ENCODE peak calls at places on chromosomes 1 and 21, in five cellular contexts. One of them, this sample, is unnamed.

GRCh38 chr1:47875831-47876586 is 121.2 kb downstream of the TRABD2B start:
- DNase-seq in amygdala: no peak
- DNase-seq in stimulated activated CD4-positive, alpha-beta T cell treated with anti-CD3 and anti-CD28 coated beads, Interleukin-2, amount 100 ng/mL, for 48 hours: no peak
- DNase-seq in substantia nigra: no peak
- DNase-seq in H54: no peak
- DNase-seq in this sample: no peak

GRCh38 chr1:177948336-177948972 is 21.4 kb downstream of the SEC16B start:
- DNase-seq in amygdala: peak
- DNase-seq in stimulated activated CD4-positive, alpha-beta T cell treated with anti-CD3 and anti-CD28 coated beads, Interleukin-2, amount 100 ng/mL, for 48 hours: peak
- DNase-seq in substantia nigra: peak
- DNase-seq in H54: peak
- DNase-seq in this sample: no peak

GRCh38 chr21:20882462-20883415 is 115.5 kb upstream of the NCAM2 start:
- DNase-seq in amygdala: peak
- DNase-seq in stimulated activated CD4-positive, alpha-beta T cell treated with anti-CD3 and anti-CD28 coated beads, Interleukin-2, amount 100 ng/mL, for 48 hours: peak
- DNase-seq in substantia nigra: peak
- DNase-seq in H54: no peak
- DNase-seq in this sample: no peak

GRCh38 chr1:213511173-213511572 is 460.1 kb downstream of the RPS6KC1 start:
- DNase-seq in amygdala: no peak
- DNase-seq in stimulated activated CD4-positive, alpha-beta T cell treated with anti-CD3 and anti-CD28 coated beads, Interleukin-2, amount 100 ng/mL, for 48 hours: no peak
- DNase-seq in substantia nigra: no peak
- DNase-seq in H54: no peak
- DNase-seq in this sample: no peak

GRCh38 chr1:244322181-244322580 is 129.5 kb downstream of the ADSS2 start:
- DNase-seq in amygdala: no peak
- DNase-seq in stimulated activated CD4-positive, alpha-beta T cell treated with anti-CD3 and anti-CD28 coated beads, Interleukin-2, amount 100 ng/mL, for 48 hours: no peak
- DNase-seq in substantia nigra: no peak
- DNase-seq in H54: no peak
- DNase-seq in this sample: no peak

GRCh38 chr1:18294437-18295176 is 186.1 kb upstream of the KLHDC7A start:
- DNase-seq in amygdala: no peak
- DNase-seq in stimulated activated CD4-positive, alpha-beta T cell treated with anti-CD3 and anti-CD28 coated beads, Interleukin-2, amount 100 ng/mL, for 48 hours: no peak
- DNase-seq in substantia nigra: no peak
- DNase-seq in H54: no peak
- DNase-seq in this sample: no peak

GRCh38 chr1:158028956-158029355 is 35.5 kb downstream of the KIRREL1 start:
- DNase-seq in amygdala: no peak
- DNase-seq in stimulated activated CD4-positive, alpha-beta T cell treated with anti-CD3 and anti-CD28 coated beads, Interleukin-2, amount 100 ng/mL, for 48 hours: no peak
- DNase-seq in substantia nigra: no peak
- DNase-seq in H54: no peak
- DNase-seq in this sample: no peak

GRCh38 chr1:59691261-59691660 is 123.5 kb upstream of the HOOK1 start:
- DNase-seq in amygdala: no peak
- DNase-seq in stimulated activated CD4-positive, alpha-beta T cell treated with anti-CD3 and anti-CD28 coated beads, Interleukin-2, amount 100 ng/mL, for 48 hours: no peak
- DNase-seq in substantia nigra: no peak
- DNase-seq in H54: no peak
- DNase-seq in this sample: no peak

GRCh38 chr21:45258476-45258875 is 29.2 kb downstream of the POFUT2 start:
- DNase-seq in amygdala: no peak
- DNase-seq in stimulated activated CD4-positive, alpha-beta T cell treated with anti-CD3 and anti-CD28 coated beads, Interleukin-2, amount 100 ng/mL, for 48 hours: no peak
- DNase-seq in substantia nigra: no peak
- DNase-seq in H54: no peak
- DNase-seq in this sample: no peak

GRCh38 chr1:167219194-167219593 is 1.5 kb upstream of the POU2F1 start:
- DNase-seq in amygdala: no peak
- DNase-seq in stimulated activated CD4-positive, alpha-beta T cell treated with anti-CD3 and anti-CD28 coated beads, Interleukin-2, amount 100 ng/mL, for 48 hours: no peak
- DNase-seq in substantia nigra: no peak
- DNase-seq in H54: no peak
- DNase-seq in this sample: no peak

GRCh38 chr1:32273389-32274208 is 18.3 kb upstream of the HDAC1 start:
- DNase-seq in amygdala: no peak
- DNase-seq in stimulated activated CD4-positive, alpha-beta T cell treated with anti-CD3 and anti-CD28 coated beads, Interleukin-2, amount 100 ng/mL, for 48 hours: peak
- DNase-seq in substantia nigra: no peak
- DNase-seq in H54: no peak
- DNase-seq in this sample: no peak

GRCh38 chr1:43373034-43373940 is 5.5 kb upstream of the ELOVL1 start:
- DNase-seq in amygdala: no peak
- DNase-seq in stimulated activated CD4-positive, alpha-beta T cell treated with anti-CD3 and anti-CD28 coated beads, Interleukin-2, amount 100 ng/mL, for 48 hours: no peak
- DNase-seq in substantia nigra: no peak
- DNase-seq in H54: peak
- DNase-seq in this sample: no peak

GRCh38 chr1:208231929-208232360 is 12.2 kb downstream of the PLXNA2 start:
- DNase-seq in amygdala: no peak
- DNase-seq in stimulated activated CD4-positive, alpha-beta T cell treated with anti-CD3 and anti-CD28 coated beads, Interleukin-2, amount 100 ng/mL, for 48 hours: no peak
- DNase-seq in substantia nigra: no peak
- DNase-seq in H54: no peak
- DNase-seq in this sample: no peak

GRCh38 chr1:170511066-170511465 is 20.9 kb upstream of the GORAB start:
- DNase-seq in amygdala: no peak
- DNase-seq in stimulated activated CD4-positive, alpha-beta T cell treated with anti-CD3 and anti-CD28 coated beads, Interleukin-2, amount 100 ng/mL, for 48 hours: no peak
- DNase-seq in substantia nigra: no peak
- DNase-seq in H54: no peak
- DNase-seq in this sample: no peak

GRCh38 chr1:67735806-67736627 is 51.0 kb downstream of the GADD45A start:
- DNase-seq in amygdala: peak
- DNase-seq in stimulated activated CD4-positive, alpha-beta T cell treated with anti-CD3 and anti-CD28 coated beads, Interleukin-2, amount 100 ng/mL, for 48 hours: peak
- DNase-seq in substantia nigra: no peak
- DNase-seq in H54: peak
- DNase-seq in this sample: peak

GRCh38 chr1:246269466-246269865 is 237.6 kb downstream of the SMYD3 start:
- DNase-seq in amygdala: no peak
- DNase-seq in stimulated activated CD4-positive, alpha-beta T cell treated with anti-CD3 and anti-CD28 coated beads, Interleukin-2, amount 100 ng/mL, for 48 hours: no peak
- DNase-seq in substantia nigra: no peak
- DNase-seq in H54: no peak
- DNase-seq in this sample: no peak